ENCODE peak calls at places on chromosomes 6 and 20, in eight cellular contexts. One of them, this sample, is unnamed.
A peak's percentile ranks its signal among the peaks of the same experiment; 100 is the strongest.

GRCh38 chr6:24749292-24749691 is 25.4 kb upstream of the GMNN start:
- DNase-seq in nucleus accumbens: no peak
- DNase-seq in GM13977: no peak
- DNase-seq in germinal center: no peak
- DNase-seq in cardiac septum: no peak
- DNase-seq in dermis microvascular lymphatic vessel endothelial cell: no peak
- DNase-seq in WERI-Rb-1: no peak
- DNase-seq in nephron progenitor cell: no peak
- DNase-seq in this sample: no peak

GRCh38 chr6:139581485-139581865 is 207.0 kb upstream of the CITED2 start:
- DNase-seq in nucleus accumbens: no peak
- DNase-seq in GM13977: no peak
- DNase-seq in germinal center: no peak
- DNase-seq in cardiac septum: no peak
- DNase-seq in dermis microvascular lymphatic vessel endothelial cell: no peak
- DNase-seq in WERI-Rb-1: no peak
- DNase-seq in nephron progenitor cell: no peak
- DNase-seq in this sample: no peak

GRCh38 chr6:75124983-75125382 is 80.9 kb downstream of the COL12A1 start:
- DNase-seq in nucleus accumbens: no peak
- DNase-seq in GM13977: no peak
- DNase-seq in germinal center: no peak
- DNase-seq in cardiac septum: no peak
- DNase-seq in dermis microvascular lymphatic vessel endothelial cell: no peak
- DNase-seq in WERI-Rb-1: no peak
- DNase-seq in nephron progenitor cell: no peak
- DNase-seq in this sample: no peak

GRCh38 chr6:25922301-25922700 is 8.2 kb downstream of the SLC17A2 start:
- DNase-seq in nucleus accumbens: no peak
- DNase-seq in GM13977: no peak
- DNase-seq in germinal center: no peak
- DNase-seq in cardiac septum: no peak
- DNase-seq in dermis microvascular lymphatic vessel endothelial cell: no peak
- DNase-seq in WERI-Rb-1: no peak
- DNase-seq in nephron progenitor cell: no peak
- DNase-seq in this sample: no peak

GRCh38 chr6:56911847-56912246 is 43.1 kb upstream of the BEND6 start:
- DNase-seq in nucleus accumbens: no peak
- DNase-seq in GM13977: no peak
- DNase-seq in germinal center: no peak
- DNase-seq in cardiac septum: no peak
- DNase-seq in dermis microvascular lymphatic vessel endothelial cell: no peak
- DNase-seq in WERI-Rb-1: no peak
- DNase-seq in nephron progenitor cell: no peak
- DNase-seq in this sample: no peak

GRCh38 chr6:24522090-24522820 is 27.5 kb downstream of the ALDH5A1 start:
- DNase-seq in nucleus accumbens: no peak
- DNase-seq in GM13977: peak; percentile 53
- DNase-seq in germinal center: peak; percentile 69
- DNase-seq in cardiac septum: no peak
- DNase-seq in dermis microvascular lymphatic vessel endothelial cell: no peak
- DNase-seq in WERI-Rb-1: no peak
- DNase-seq in nephron progenitor cell: peak; percentile 16
- DNase-seq in this sample: no peak

GRCh38 chr20:37755665-37756064 is 61.8 kb downstream of the CTNNBL1 start:
- DNase-seq in nucleus accumbens: no peak
- DNase-seq in GM13977: no peak
- DNase-seq in germinal center: no peak
- DNase-seq in cardiac septum: no peak
- DNase-seq in dermis microvascular lymphatic vessel endothelial cell: no peak
- DNase-seq in WERI-Rb-1: peak; percentile 53
- DNase-seq in nephron progenitor cell: peak; percentile 12
- DNase-seq in this sample: no peak

GRCh38 chr6:159966981-159967380 is 1.9 kb upstream of the IGF2R start:
- DNase-seq in nucleus accumbens: no peak
- DNase-seq in GM13977: no peak
- DNase-seq in germinal center: no peak
- DNase-seq in cardiac septum: no peak
- DNase-seq in dermis microvascular lymphatic vessel endothelial cell: no peak
- DNase-seq in WERI-Rb-1: no peak
- DNase-seq in nephron progenitor cell: no peak
- DNase-seq in this sample: no peak

GRCh38 chr20:41119593-41120561 is 17.5 kb upstream of the PLCG1 start:
- DNase-seq in nucleus accumbens: no peak
- DNase-seq in GM13977: no peak
- DNase-seq in germinal center: no peak
- DNase-seq in cardiac septum: no peak
- DNase-seq in dermis microvascular lymphatic vessel endothelial cell: no peak
- DNase-seq in WERI-Rb-1: no peak
- DNase-seq in nephron progenitor cell: no peak
- DNase-seq in this sample: no peak

GRCh38 chr20:50590348-50590664 is 80.1 kb downstream of the PTPN1 start:
- DNase-seq in nucleus accumbens: no peak
- DNase-seq in GM13977: no peak
- DNase-seq in germinal center: no peak
- DNase-seq in cardiac septum: no peak
- DNase-seq in dermis microvascular lymphatic vessel endothelial cell: no peak
- DNase-seq in WERI-Rb-1: no peak
- DNase-seq in nephron progenitor cell: no peak
- DNase-seq in this sample: no peak

GRCh38 chr6:129792049-129792448 is 69.1 kb downstream of the TMEM244 start:
- DNase-seq in nucleus accumbens: no peak
- DNase-seq in GM13977: no peak
- DNase-seq in germinal center: no peak
- DNase-seq in cardiac septum: no peak
- DNase-seq in dermis microvascular lymphatic vessel endothelial cell: no peak
- DNase-seq in WERI-Rb-1: no peak
- DNase-seq in nephron progenitor cell: no peak
- DNase-seq in this sample: no peak